ENCODE peak calls at places on chromosomes 4 and X, in five cellular contexts. One of them, this sample, is unnamed.

GRCh38 chr4:154018659-154019058 is 229.8 kb upstream of the SFRP2 start:
- DNase-seq in colonic mucosa: no peak
- DNase-seq in left lung: no peak
- DNase-seq in lower leg skin: no peak
- DNase-seq in brain microvascular endothelial cell: no peak
- DNase-seq in this sample: no peak

GRCh38 chr4:27278615-27279014 is 418.0 kb downstream of the STIM2 start:
- DNase-seq in brain microvascular endothelial cell: peak; percentile 1
- DNase-seq in lower leg skin: no peak
- DNase-seq in colonic mucosa: peak; percentile 20
- DNase-seq in left lung: no peak
- DNase-seq in this sample: peak; percentile 61

GRCh38 chr4:182749768-182750167 is 167.4 kb downstream of the DCTD start:
- DNase-seq in lower leg skin: no peak
- DNase-seq in colonic mucosa: no peak
- DNase-seq in brain microvascular endothelial cell: no peak
- DNase-seq in left lung: no peak
- DNase-seq in this sample: peak; percentile 3

GRCh38 chrX:69388526-69388925 is 115.6 kb upstream of the NALF2 start:
- DNase-seq in left lung: no peak
- DNase-seq in colonic mucosa: no peak
- DNase-seq in brain microvascular endothelial cell: no peak
- DNase-seq in lower leg skin: peak; percentile 13
- DNase-seq in this sample: no peak

GRCh38 chrX:140524556-140524955 is 19.7 kb upstream of the SOX3 start:
- DNase-seq in left lung: no peak
- DNase-seq in colonic mucosa: no peak
- DNase-seq in brain microvascular endothelial cell: no peak
- DNase-seq in lower leg skin: no peak
- DNase-seq in this sample: no peak

GRCh38 chr4:173801876-173802713 is 272.1 kb upstream of the HAND2 start:
- DNase-seq in left lung: no peak
- DNase-seq in colonic mucosa: no peak
- DNase-seq in brain microvascular endothelial cell: no peak
- DNase-seq in lower leg skin: no peak
- DNase-seq in this sample: peak; percentile 3

GRCh38 chrX:150730719-150731118 is 37.5 kb downstream of the MTMR1 start:
- DNase-seq in brain microvascular endothelial cell: no peak
- DNase-seq in lower leg skin: no peak
- DNase-seq in colonic mucosa: no peak
- DNase-seq in left lung: no peak
- DNase-seq in this sample: peak; percentile 79

GRCh38 chrX:131789664-131790063 is 233.4 kb upstream of the STK26 start:
- DNase-seq in left lung: no peak
- DNase-seq in colonic mucosa: no peak
- DNase-seq in brain microvascular endothelial cell: no peak
- DNase-seq in lower leg skin: no peak
- DNase-seq in this sample: no peak

GRCh38 chrX:21295246-21295820 is 78.9 kb upstream of the CNKSR2 start:
- DNase-seq in lower leg skin: no peak
- DNase-seq in left lung: no peak
- DNase-seq in brain microvascular endothelial cell: no peak
- DNase-seq in colonic mucosa: no peak
- DNase-seq in this sample: no peak

GRCh38 chrX:40933132-40934078 is 151.8 kb upstream of the USP9X start:
- DNase-seq in colonic mucosa: no peak
- DNase-seq in brain microvascular endothelial cell: peak; percentile 41
- DNase-seq in lower leg skin: peak; percentile 17
- DNase-seq in left lung: no peak
- DNase-seq in this sample: peak; percentile 50

GRCh38 chr4:13611283-13611842 is 16.2 kb downstream of the BOD1L1 start:
- DNase-seq in brain microvascular endothelial cell: peak; percentile 32
- DNase-seq in left lung: no peak
- DNase-seq in colonic mucosa: no peak
- DNase-seq in lower leg skin: no peak
- DNase-seq in this sample: peak; percentile 49

GRCh38 chr4:102612824-102613366 is 111.7 kb downstream of the NFKB1 start:
- DNase-seq in brain microvascular endothelial cell: no peak
- DNase-seq in lower leg skin: no peak
- DNase-seq in colonic mucosa: no peak
- DNase-seq in left lung: no peak
- DNase-seq in this sample: no peak

GRCh38 chr4:106868381-106869035 is 167.6 kb downstream of the DKK2 start:
- DNase-seq in left lung: no peak
- DNase-seq in brain microvascular endothelial cell: peak; percentile 85
- DNase-seq in colonic mucosa: no peak
- DNase-seq in lower leg skin: no peak
- DNase-seq in this sample: peak; percentile 72

GRCh38 chr4:110781944-110782343 is 159.1 kb upstream of the PITX2 start:
- DNase-seq in colonic mucosa: no peak
- DNase-seq in lower leg skin: no peak
- DNase-seq in brain microvascular endothelial cell: no peak
- DNase-seq in left lung: no peak
- DNase-seq in this sample: no peak

GRCh38 chr4:127196656-127197352 is 436.0 kb upstream of the INTU start:
- DNase-seq in brain microvascular endothelial cell: no peak
- DNase-seq in colonic mucosa: no peak
- DNase-seq in lower leg skin: no peak
- DNase-seq in left lung: no peak
- DNase-seq in this sample: no peak

GRCh38 chr4:119529788-119530187 is 98.8 kb downstream of the PDE5A start:
- DNase-seq in lower leg skin: no peak
- DNase-seq in brain microvascular endothelial cell: no peak
- DNase-seq in left lung: no peak
- DNase-seq in colonic mucosa: no peak
- DNase-seq in this sample: no peak

GRCh38 chr4:183393446-183393845 is 51.0 kb upstream of the CDKN2AIP start:
- DNase-seq in brain microvascular endothelial cell: no peak
- DNase-seq in left lung: no peak
- DNase-seq in lower leg skin: no peak
- DNase-seq in colonic mucosa: no peak
- DNase-seq in this sample: no peak

GRCh38 chr4:87232241-87232640 is 11.8 kb upstream of the KLHL8 start:
- DNase-seq in brain microvascular endothelial cell: no peak
- DNase-seq in left lung: no peak
- DNase-seq in colonic mucosa: no peak
- DNase-seq in lower leg skin: no peak
- DNase-seq in this sample: no peak

GRCh38 chr4:130026185-130026584 is 930.2 kb downstream of the C4orf33 start:
- DNase-seq in brain microvascular endothelial cell: no peak
- DNase-seq in lower leg skin: no peak
- DNase-seq in left lung: no peak
- DNase-seq in colonic mucosa: no peak
- DNase-seq in this sample: no peak

GRCh38 chrX:13123857-13124345 is 79.5 kb upstream of the FAM9C start:
- DNase-seq in lower leg skin: no peak
- DNase-seq in brain microvascular endothelial cell: peak; percentile 27
- DNase-seq in colonic mucosa: no peak
- DNase-seq in left lung: no peak
- DNase-seq in this sample: peak; percentile 56

GRCh38 chrX:79364306-79364705 is 2.8 kb downstream of the ITM2A start:
- DNase-seq in left lung: no peak
- DNase-seq in brain microvascular endothelial cell: no peak
- DNase-seq in lower leg skin: no peak
- DNase-seq in colonic mucosa: no peak
- DNase-seq in this sample: no peak

GRCh38 chr4:42568610-42569207 is 88.2 kb downstream of the ATP8A1 start:
- DNase-seq in lower leg skin: peak; percentile 61
- DNase-seq in brain microvascular endothelial cell: peak; percentile 69
- DNase-seq in left lung: no peak
- DNase-seq in colonic mucosa: peak; percentile 74
- DNase-seq in this sample: peak; percentile 70

GRCh38 chr4:137125011-137125410 is 407.3 kb downstream of the PCDH18 start:
- DNase-seq in lower leg skin: peak; percentile 15
- DNase-seq in left lung: no peak
- DNase-seq in colonic mucosa: peak; percentile 18
- DNase-seq in brain microvascular endothelial cell: peak; percentile 64
- DNase-seq in this sample: peak; percentile 56

GRCh38 chrX:13078739-13079444 is 34.5 kb upstream of the FAM9C start:
- DNase-seq in colonic mucosa: peak; percentile 54
- DNase-seq in brain microvascular endothelial cell: peak; percentile 81
- DNase-seq in left lung: no peak
- DNase-seq in lower leg skin: no peak
- DNase-seq in this sample: peak; percentile 64

GRCh38 chr4:3112979-3113469 is 38.5 kb downstream of the HTT start:
- DNase-seq in left lung: no peak
- DNase-seq in brain microvascular endothelial cell: no peak
- DNase-seq in colonic mucosa: no peak
- DNase-seq in lower leg skin: no peak
- DNase-seq in this sample: no peak

GRCh38 chr4:71765837-71766236 is 18.0 kb downstream of the GC start:
- DNase-seq in lower leg skin: no peak
- DNase-seq in brain microvascular endothelial cell: no peak
- DNase-seq in left lung: no peak
- DNase-seq in colonic mucosa: no peak
- DNase-seq in this sample: no peak

DNA sequence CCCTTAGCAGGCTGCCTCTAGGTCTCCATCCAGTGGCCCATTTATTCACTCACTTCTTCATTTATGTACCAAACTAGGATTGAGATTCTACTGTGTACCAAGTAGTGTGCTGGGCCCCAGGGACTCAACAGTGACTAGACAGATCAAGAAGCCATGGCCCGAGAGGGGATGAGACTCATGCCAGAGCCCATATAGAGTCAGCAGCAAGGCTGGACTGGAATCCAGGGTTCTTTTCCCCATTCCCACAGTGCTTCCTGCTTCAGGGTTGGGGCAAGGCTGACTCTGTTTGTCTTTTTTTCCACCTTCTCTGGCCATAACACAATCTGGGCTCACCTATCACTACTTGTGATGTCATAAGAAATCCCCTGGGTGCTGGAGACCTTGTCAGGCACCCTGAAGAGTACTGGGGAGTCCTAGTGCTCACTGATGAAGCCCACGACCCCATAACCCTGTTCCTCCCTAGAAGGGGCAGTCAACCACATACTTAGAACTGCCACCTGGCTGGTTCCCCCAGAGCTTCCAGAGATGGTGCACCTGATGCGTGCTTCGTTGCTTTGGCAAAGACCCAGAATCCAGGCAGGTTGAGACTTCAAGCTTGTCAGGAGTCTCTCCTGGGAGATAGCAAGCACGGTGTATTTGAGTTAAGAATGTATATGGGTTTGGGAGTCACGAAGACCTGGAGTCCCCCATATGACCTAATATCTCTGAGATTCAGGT is 6.2 kb downstream of the RTL5 start:
- DNase-seq in brain microvascular endothelial cell: no peak
- DNase-seq in colonic mucosa: no peak
- DNase-seq in left lung: no peak
- DNase-seq in lower leg skin: no peak
- DNase-seq in this sample: no peak
- TF ChIP-seq CTCF in brain microvascular endothelial cell: no peak
- TF ChIP-seq CTCF in colonic mucosa: no peak
- TF ChIP-seq CTCF in left lung: no peak
- TF ChIP-seq CTCF in lower leg skin: no peak
- TF ChIP-seq CTCF in this sample: no peak

GRCh38 chrX:41946230-41946629 is 22.9 kb upstream of the CASK start:
- DNase-seq in lower leg skin: no peak
- DNase-seq in colonic mucosa: peak; percentile 54
- DNase-seq in brain microvascular endothelial cell: no peak
- DNase-seq in left lung: no peak
- DNase-seq in this sample: no peak

GRCh38 chrX:41952102-41952501 is 28.7 kb upstream of the CASK start:
- DNase-seq in left lung: no peak
- DNase-seq in colonic mucosa: no peak
- DNase-seq in brain microvascular endothelial cell: no peak
- DNase-seq in lower leg skin: no peak
- DNase-seq in this sample: no peak

DNA sequence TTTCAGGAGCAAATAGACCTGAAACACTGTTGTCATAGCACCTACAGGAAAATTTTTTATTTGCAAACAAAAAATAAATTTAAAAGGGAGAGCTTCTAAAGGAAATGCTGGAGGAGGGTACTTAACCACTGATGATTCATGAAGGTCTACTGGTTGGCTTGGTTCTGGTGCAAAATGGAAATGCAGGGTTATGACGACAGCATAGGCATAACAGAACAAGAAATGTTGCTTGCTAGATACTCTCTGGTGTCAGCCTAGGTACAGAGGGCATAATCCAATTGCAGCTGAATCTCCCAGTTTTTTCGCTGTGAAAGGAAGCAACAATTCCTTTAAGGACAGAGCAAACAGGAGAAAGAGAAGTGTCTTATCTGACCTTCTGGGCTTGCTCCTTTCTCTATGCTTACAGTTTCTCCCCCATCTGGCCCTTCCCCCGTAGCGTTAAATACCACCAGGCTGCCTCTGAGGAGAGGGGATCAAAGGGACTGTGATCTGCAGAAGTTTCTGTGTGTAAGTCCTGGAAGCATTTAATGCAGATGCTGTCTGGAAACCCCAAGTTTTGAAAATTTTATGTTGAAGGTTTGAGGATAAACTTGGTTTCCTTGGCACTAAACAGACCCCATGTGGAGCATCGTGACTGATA is 23.7 kb upstream of the CASK start:
- DNase-seq in lower leg skin: no peak
- DNase-seq in colonic mucosa: no peak
- DNase-seq in brain microvascular endothelial cell: no peak
- DNase-seq in left lung: no peak
- DNase-seq in this sample: no peak
- H3K4me3 ChIP-seq in lower leg skin: no peak overlapping the region
- H3K4me3 ChIP-seq in colonic mucosa: no peak overlapping the region
- H3K4me3 ChIP-seq in brain microvascular endothelial cell: no peak overlapping the region
- H3K4me3 ChIP-seq in left lung: no peak overlapping the region
- H3K4me3 ChIP-seq in this sample: no peak overlapping the region

DNA sequence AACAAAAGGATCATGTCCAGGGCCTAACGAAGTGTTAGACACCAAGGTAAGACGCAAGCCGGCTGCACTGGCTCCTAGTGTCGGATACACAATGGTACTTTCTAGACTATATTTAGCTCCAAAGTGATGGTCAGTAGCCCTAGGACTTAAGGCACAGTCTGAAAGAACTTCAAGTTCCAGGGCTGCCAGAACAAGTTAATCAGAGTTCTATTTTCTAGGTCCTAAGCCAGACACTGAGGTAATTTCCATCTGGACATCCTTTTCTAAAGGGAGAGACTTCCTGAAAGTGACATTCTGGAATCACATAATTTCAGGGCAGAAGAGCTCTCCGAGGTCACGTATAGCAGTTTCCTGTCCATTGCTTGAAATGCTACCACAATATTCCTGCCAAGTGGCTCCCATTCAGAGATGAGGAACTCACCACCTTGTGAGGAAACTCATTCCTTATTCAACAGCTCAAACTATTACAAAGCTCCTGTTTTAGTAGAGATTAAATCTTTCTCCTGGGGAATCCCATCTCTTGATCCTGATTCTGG is 118.0 kb downstream of the COL25A1 start:
- DNase-seq in brain microvascular endothelial cell: no peak
- DNase-seq in left lung: no peak
- DNase-seq in lower leg skin: no peak
- DNase-seq in colonic mucosa: no peak
- DNase-seq in this sample: no peak
- TF ChIP-seq CTCF in brain microvascular endothelial cell: no peak
- TF ChIP-seq CTCF in left lung: no peak
- TF ChIP-seq CTCF in lower leg skin: no peak
- TF ChIP-seq CTCF in colonic mucosa: no peak
- TF ChIP-seq CTCF in this sample: no peak

GRCh38 chrX:129781134-129782014 is 1.6 kb downstream of the SASH3 start:
- DNase-seq in lower leg skin: no peak
- DNase-seq in brain microvascular endothelial cell: no peak
- DNase-seq in left lung: peak; percentile 88
- DNase-seq in colonic mucosa: no peak
- DNase-seq in this sample: no peak
- H3K4me3 ChIP-seq in lower leg skin: no peak overlapping the region
- H3K4me3 ChIP-seq in brain microvascular endothelial cell: no peak overlapping the region
- H3K4me3 ChIP-seq in left lung: no peak overlapping the region
- H3K4me3 ChIP-seq in colonic mucosa: peak overlapping the region; percentile 12
- H3K4me3 ChIP-seq in this sample: no peak overlapping the region